ENCODE peak calls at places on chromosomes 6 and 20, in five cellular contexts. B, T, Q, R and L are unnamed samples. For H3K4me1, the result is how much of the 10 kb centered on the place peaks cover.

GRCh38 chr20:23873370-23874015 is 6.1 kb downstream of the CST5 start:
- DNase-seq in Q (no peak), R (no peak), T (no peak), B (no peak), L (no peak)

GRCh38 chr6:49634080-49634810 is 2.4 kb downstream of the RHAG start:
- DNase-seq in Q (no peak), R (no peak), T (no peak), B (no peak), L (no peak)

GRCh38 chr20:56362833-56363413 is 4.1 kb downstream of the FAM210B start:
- DNase-seq in T (no peak), R (no peak), Q (no peak), B (no peak), L (no peak)

GRCh38 chr20:44901972-44902371 is 7.9 kb upstream of the PABPC1L start:
- DNase-seq in Q (no peak), T (no peak), R (no peak), B (peak), L (no peak)

GRCh38 chr20:20492521-20493334 is 124.8 kb downstream of the INSM1 start:
- DNase-seq in R (no peak), Q (peak), T (no peak), B (peak), L (no peak)

GRCh38 chr20:36969478-36970186 is 18.1 kb upstream of the SAMHD1 start:
- DNase-seq in B (no peak), Q (no peak), T (no peak), R (no peak), L (peak)

GRCh38 chr20:24495266-24495665 is 25.8 kb downstream of the SYNDIG1 start:
- DNase-seq in Q (no peak), T (no peak), B (no peak), R (no peak), L (no peak)

GRCh38 chr6:23140879-23141278 is 571.5 kb downstream of the HDGFL1 start:
- DNase-seq in B (no peak), T (no peak), R (no peak), Q (no peak), L (no peak)

GRCh38 chr20:43963233-43963632 is 48.6 kb downstream of the TOX2 start:
- DNase-seq in Q (no peak), B (no peak), R (no peak), T (no peak), L (no peak)

GRCh38 chr20:40869416-40870147 is 159.0 kb upstream of the TOP1 start:
- DNase-seq in R (no peak), T (no peak), B (no peak), Q (no peak), L (no peak)

GRCh38 chr6:152748843-152749242 is 1.8 kb upstream of the VIP start:
- DNase-seq in Q (no peak), B (no peak), R (no peak), T (no peak), L (no peak)

GRCh38 chr6:71721642-71722041 is 164.7 kb upstream of the RIMS1 start:
- DNase-seq in B (peak), R (no peak), Q (no peak), T (no peak), L (no peak)

GRCh38 chr6:37068523-37069270 is 63.2 kb downstream of the FGD2 start:
- DNase-seq in T (no peak), Q (no peak), R (no peak), B (no peak), L (no peak)

GRCh38 chr20:63704749-63705117 is 3.0 kb downstream of the ARFRP1 start:
- DNase-seq in Q (no peak), R (no peak), T (peak), B (no peak), L (no peak)

GRCh38 chr20:18314786-18315406 is 26.6 kb downstream of the ZNF133 start:
- DNase-seq in B (peak), T (no peak), Q (no peak), R (no peak), L (no peak)

GRCh38 chr6:131182991-131183425 is 47.7 kb downstream of the AKAP7 start:
- DNase-seq in T (no peak), Q (peak), B (peak), R (no peak), L (no peak)

GRCh38 chr6:155328539-155329459 is 14.5 kb upstream of the TFB1M start:
- DNase-seq in R (peak), Q (no peak), B (peak), T (peak), L (no peak)

GRCh38 chr20:8709627-8710026 is 359.3 kb upstream of the PLCB4 start:
- DNase-seq in Q (no peak), R (no peak), T (no peak), B (peak), L (no peak)

GRCh38 chr6:12403946-12404647 is 113.9 kb downstream of the EDN1 start:
- DNase-seq in T (no peak), Q (no peak), R (no peak), B (no peak), L (no peak)

GRCh38 chr6:162636167-162636566 is 91.4 kb downstream of the PRKN start:
- DNase-seq in R (no peak), B (no peak), T (no peak), Q (no peak), L (no peak)

GRCh38 chr6:16600701-16601100 is 160.6 kb downstream of the ATXN1 start:
- DNase-seq in T (no peak), B (no peak), R (no peak), Q (no peak), L (no peak)

GRCh38 chr6:111721677-111722219 is 116.1 kb upstream of the TRAF3IP2 start:
- DNase-seq in Q (peak), R (no peak), B (no peak), T (no peak), L (no peak)

GRCh38 chr20:50792708-50793574 is 1.9 kb upstream of the BCAS4 start:
- DNase-seq in T (no peak), Q (no peak), B (peak), R (no peak), L (no peak)

GRCh38 chr6:36769161-36769675 is 70.0 kb downstream of the CPNE5 start:
- DNase-seq in T (no peak), B (peak), Q (peak), R (no peak), L (no peak)

GRCh38 chr6:166760288-166760687 is 133.2 kb upstream of the RPS6KA2 start:
- DNase-seq in B (no peak), Q (no peak), T (no peak), R (no peak), L (peak)

GRCh38 chr6:166774292-166774691 is 147.2 kb upstream of the RPS6KA2 start:
- DNase-seq in T (no peak), B (no peak), Q (no peak), R (no peak), L (no peak)

GRCh38 chr6:6612308-6612707 is 23.8 kb downstream of the LY86 start:
- DNase-seq in T (no peak), B (no peak), R (no peak), Q (no peak), L (no peak)

GRCh38 chr6:135739288-135739687 is 112.2 kb upstream of the PDE7B start:
- DNase-seq in Q (no peak), R (no peak), B (peak), T (no peak), L (no peak)

GRCh38 chr20:10370091-10370887 is 63.7 kb downstream of the MKKS start:
- DNase-seq in B (peak), Q (no peak), R (no peak), T (no peak), L (no peak)

GRCh38 chr6:64289946-64290345 is 654.3 kb downstream of the PHF3 start:
- DNase-seq in Q (no peak), B (no peak), T (no peak), R (no peak), L (no peak)

GRCh38 chr6:165782124-165782523 is 119.1 kb upstream of the PDE10A start:
- DNase-seq in B (no peak), R (no peak), T (no peak), Q (no peak), L (no peak)

GRCh38 chr6:138605958-138606357 is 106.7 kb upstream of the NHSL1 start:
- DNase-seq in Q (no peak), T (no peak), R (no peak), B (no peak), L (no peak)

GRCh38 chr6:119467478-119468081 is 118.0 kb upstream of the MAN1A1 start:
- DNase-seq in Q (no peak), R (no peak), T (no peak), B (peak), L (no peak)

GRCh38 chr6:155261146-155261900 is 2.5 kb upstream of the CLDN20 start:
- DNase-seq in B (peak), R (no peak), T (no peak), Q (peak), L (no peak)

GRCh38 chr20:23229989-23230388 is 120.6 kb upstream of the NXT1 start:
- DNase-seq in B (no peak), T (no peak), R (no peak), Q (no peak), L (no peak)

GRCh38 chr6:4351857-4352669 is 216.7 kb upstream of the ECI2 start:
- DNase-seq in B (peak), Q (peak), R (no peak), T (no peak), L (no peak)

GRCh38 chr6:4352731-4353130 is 217.4 kb upstream of the ECI2 start:
- DNase-seq in R (no peak), B (no peak), Q (no peak), T (no peak), L (no peak)

GRCh38 chr6:4351506-4351852 is 216.1 kb upstream of the ECI2 start:
- DNase-seq in R (no peak), Q (no peak), B (no peak), T (no peak), L (no peak)

GRCh38 chr6:4355241-4355640 is 219.9 kb upstream of the ECI2 start:
- DNase-seq in R (no peak), B (peak), Q (peak), T (no peak), L (no peak)

DNA sequence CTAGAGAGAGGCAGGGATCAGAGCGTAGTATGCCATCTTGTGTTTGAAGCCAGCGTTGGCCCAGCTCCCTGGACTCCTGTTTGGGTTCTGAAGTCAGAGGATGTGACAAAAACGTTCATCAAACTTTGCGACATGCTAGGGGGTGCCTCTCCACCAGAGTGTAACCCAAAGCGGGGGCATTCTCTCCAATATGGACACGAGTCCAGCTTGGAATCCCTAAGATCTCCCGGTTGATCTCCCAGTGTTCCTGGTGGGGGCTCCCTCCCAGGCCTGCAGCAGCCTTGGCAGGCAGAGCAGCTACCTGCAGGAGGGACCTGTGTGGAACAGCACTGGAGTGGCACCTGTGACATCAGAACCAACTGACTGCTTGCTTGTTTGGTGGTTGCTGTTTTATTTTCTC is 218.8 kb upstream of the ECI2 start:
- DNase-seq in B (no peak), R (no peak), T (no peak), Q (no peak), L (no peak)
- TF ChIP-seq CTCF in B (no peak), R (no peak), T (no peak), Q (no peak), L (no peak)

DNA sequence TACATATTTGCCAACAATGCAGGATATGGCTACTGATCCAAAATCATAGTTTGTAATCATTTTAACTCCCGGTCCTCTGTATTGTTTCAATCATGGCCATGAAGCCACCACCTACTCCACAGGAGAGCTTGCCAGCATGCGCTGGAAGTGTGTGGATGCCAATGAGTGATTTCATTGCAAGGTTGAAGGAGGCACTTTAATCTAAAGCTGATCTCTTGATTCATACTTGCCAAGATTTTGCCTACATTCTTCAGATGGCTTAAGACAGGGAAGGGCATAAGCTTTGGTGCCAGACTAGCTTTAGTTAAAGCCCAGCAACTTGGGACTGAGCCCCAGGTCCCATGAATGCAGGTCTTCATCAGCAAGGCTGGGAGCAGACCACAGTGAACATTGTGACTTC is 58.8 kb downstream of the TPD52L1 start:
- DNase-seq in R (no peak), T (no peak), B (no peak), Q (no peak), L (no peak)
- H3K4me1 ChIP-seq in R (under half), T (under half), B (under half), Q (under half), L (under half)

GRCh38 chr6:169212436-169212835 is 41.2 kb downstream of the THBS2 start:
- DNase-seq in Q (no peak), R (no peak), B (no peak), T (no peak), L (no peak)

GRCh38 chr6:169215201-169215661 is 38.4 kb downstream of the THBS2 start:
- DNase-seq in B (peak), R (no peak), Q (no peak), T (no peak), L (no peak)

GRCh38 chr6:169213814-169214520 is 39.7 kb downstream of the THBS2 start:
- DNase-seq in T (peak), R (no peak), Q (no peak), B (peak), L (no peak)

GRCh38 chr6:169211881-169212280 is 41.8 kb downstream of the THBS2 start:
- DNase-seq in T (no peak), R (no peak), B (no peak), Q (no peak), L (no peak)

GRCh38 chr6:169212897-169213813 is 40.5 kb downstream of the THBS2 start:
- DNase-seq in B (peak), Q (peak), T (peak), R (peak), L (peak)
- TF ChIP-seq CTCF in B (peak), Q (peak), T (no peak), R (peak), L (no peak)

DNA sequence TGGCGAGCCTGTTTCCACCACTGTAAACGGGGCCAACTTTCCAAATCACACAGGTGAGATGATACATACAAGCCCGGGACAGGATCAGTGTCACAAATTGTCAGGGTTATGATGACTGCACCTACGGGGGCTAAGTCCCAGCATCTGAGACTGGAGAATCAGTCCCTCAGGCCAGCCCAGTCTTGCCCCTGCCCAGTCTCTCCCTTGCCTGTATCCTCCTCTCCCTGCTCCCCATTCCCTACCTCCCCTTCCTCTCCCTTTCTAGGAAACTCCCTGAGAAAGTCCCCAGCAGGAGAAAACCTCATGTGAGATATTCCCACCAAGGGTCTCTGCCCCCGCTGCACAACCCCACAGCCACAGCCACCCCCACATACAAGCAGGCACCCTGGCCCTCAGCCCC is 1.5 kb downstream of the FOXS1 start:
- DNase-seq in B (no peak), Q (no peak), R (no peak), T (no peak), L (no peak)
- H3K4me1 ChIP-seq in B (under half), Q (under half), R (under half), T (under half), L (under half)